ENCODE peak calls at places on chromosomes 12 and 14, in six cellular contexts. W, T, A, J, R and Z are unnamed samples.

GRCh38 chr12:130761537-130762318 is 45.6 kb upstream of the RIMBP2 start:
- DNase-seq in R (peak; percentile 41), A (peak; percentile 82), J (peak; percentile 35), W (no peak), T (no peak), Z (no peak)

GRCh38 chr14:30450620-30451019 is 108.3 kb upstream of the G2E3 start:
- DNase-seq in R (peak; percentile 2), J (no peak), W (no peak), A (no peak), T (no peak), Z (no peak)

GRCh38 chr14:101903111-101903561 is 61.2 kb upstream of the DYNC1H1 start:
- DNase-seq in J (no peak), T (no peak), W (no peak), A (no peak), R (no peak), Z (no peak)

GRCh38 chr14:25111061-25111601 is 61.2 kb upstream of the STXBP6 start:
- DNase-seq in R (peak; percentile 98), T (no peak), J (no peak), A (peak; percentile 93), W (peak; percentile 95), Z (peak; percentile 97)

GRCh38 chr14:61537567-61538463 is 157.5 kb upstream of the HIF1A start:
- DNase-seq in T (no peak), A (peak; percentile 78), R (peak; percentile 90), J (no peak), W (no peak), Z (peak; percentile 85)

GRCh38 chr14:96497087-96497486 is 5.1 kb upstream of the PAPOLA start:
- DNase-seq in W (no peak), J (no peak), R (no peak), A (no peak), T (no peak), Z (no peak)

GRCh38 chr14:58772814-58773620 is 135.3 kb downstream of the DACT1 start:
- DNase-seq in T (no peak), A (no peak), J (no peak), W (no peak), R (peak; percentile 15), Z (no peak)

GRCh38 chr14:64170190-64170589 is 124.0 kb downstream of the ESR2 start:
- DNase-seq in J (no peak), A (no peak), T (no peak), W (no peak), R (no peak), Z (no peak)

GRCh38 chr14:74350944-74351323 is 2.7 kb downstream of the VRTN start:
- DNase-seq in J (no peak), W (no peak), A (no peak), T (no peak), R (no peak), Z (no peak)

GRCh38 chr12:124994435-124994975 is 1.1 kb downstream of the BRI3BP start:
- DNase-seq in T (peak; percentile 69), R (no peak), W (no peak), A (no peak), J (no peak), Z (no peak)

GRCh38 chr12:105986779-105987686 is 151.7 kb downstream of the NUAK1 start:
- DNase-seq in J (no peak), W (no peak), R (peak; percentile 95), T (no peak), A (peak; percentile 75), Z (peak; percentile 53)

GRCh38 chr12:108879615-108880254 is at the start of gene DAO:
- DNase-seq in A (no peak), W (no peak), T (no peak), J (no peak), R (no peak), Z (no peak)

GRCh38 chr14:99213101-99213500 is 58.9 kb downstream of the BCL11B start:
- DNase-seq in R (no peak), A (peak; percentile 82), J (no peak), W (no peak), T (no peak), Z (no peak)

GRCh38 chr12:43113153-43113552 is 438.9 kb downstream of the ADAMTS20 start:
- DNase-seq in R (no peak), T (no peak), W (no peak), J (no peak), A (peak; percentile 38), Z (peak; percentile 34)

GRCh38 chr14:73627033-73627432 is 14.7 kb downstream of the ACOT6 start:
- DNase-seq in T (no peak), J (no peak), W (no peak), A (no peak), R (no peak), Z (no peak)

GRCh38 chr12:88336071-88336768 is 194.1 kb downstream of the TMTC3 start:
- DNase-seq in J (no peak), W (no peak), A (no peak), T (no peak), R (no peak), Z (no peak)

GRCh38 chr12:4115570-4115969 is 158.0 kb upstream of the CCND2 start:
- DNase-seq in J (no peak), A (no peak), W (no peak), T (no peak), R (no peak), Z (no peak)

GRCh38 chr12:64990991-64991570 is 130.0 kb downstream of the WIF1 start:
- DNase-seq in T (no peak), J (no peak), R (no peak), W (no peak), A (no peak), Z (peak; percentile 20)

GRCh38 chr12:121033625-121034349 is 5.3 kb downstream of the OASL start:
- DNase-seq in J (peak; percentile 74), A (peak; percentile 36), R (no peak), T (no peak), W (peak; percentile 34), Z (peak; percentile 69)